ENCODE peak calls at places on chromosomes 5 and 9, in ten cellular contexts. One of them, this sample, is unnamed.
A peak's percentile ranks its signal among the peaks of the same experiment; 100 is the strongest.

GRCh38 chr5:74017786-74018211 is 391.8 kb downstream of the ARHGEF28 start:
- DNase-seq in MCF 10A: peak; percentile 91
- DNase-seq in adrenal gland: no peak
- DNase-seq in WTC11: no peak
- DNase-seq in astrocyte of the cerebellum: peak; percentile 35
- DNase-seq in GM10248: no peak
- DNase-seq in sigmoid colon: no peak
- DNase-seq in stomach: no peak
- DNase-seq in upper lobe of right lung: no peak
- DNase-seq in PC-3: peak; percentile 82
- DNase-seq in this sample: no peak

GRCh38 chr5:1400936-1401335 is 44.3 kb downstream of the SLC6A3 start:
- DNase-seq in stomach: no peak
- DNase-seq in adrenal gland: no peak
- DNase-seq in upper lobe of right lung: no peak
- DNase-seq in astrocyte of the cerebellum: no peak
- DNase-seq in GM10248: no peak
- DNase-seq in sigmoid colon: no peak
- DNase-seq in PC-3: no peak
- DNase-seq in MCF 10A: no peak
- DNase-seq in WTC11: no peak
- DNase-seq in this sample: no peak

GRCh38 chr5:91443028-91443427 is 59.9 kb upstream of the ARRDC3 start:
- DNase-seq in GM10248: no peak
- DNase-seq in WTC11: no peak
- DNase-seq in PC-3: peak; percentile 77
- DNase-seq in adrenal gland: no peak
- DNase-seq in astrocyte of the cerebellum: peak; percentile 60
- DNase-seq in MCF 10A: no peak
- DNase-seq in upper lobe of right lung: no peak
- DNase-seq in stomach: no peak
- DNase-seq in sigmoid colon: no peak
- DNase-seq in this sample: peak; percentile 23

GRCh38 chr9:5509573-5509972 is 758 bp upstream of the PDCD1LG2 start:
- DNase-seq in adrenal gland: no peak
- DNase-seq in GM10248: no peak
- DNase-seq in astrocyte of the cerebellum: peak; percentile 62
- DNase-seq in PC-3: peak; percentile 91
- DNase-seq in stomach: no peak
- DNase-seq in upper lobe of right lung: no peak
- DNase-seq in MCF 10A: peak; percentile 85
- DNase-seq in WTC11: no peak
- DNase-seq in sigmoid colon: no peak
- DNase-seq in this sample: peak; percentile 60

GRCh38 chr9:19255821-19256220 is 25.3 kb downstream of the DENND4C start:
- DNase-seq in adrenal gland: no peak
- DNase-seq in GM10248: no peak
- DNase-seq in WTC11: no peak
- DNase-seq in PC-3: no peak
- DNase-seq in MCF 10A: no peak
- DNase-seq in stomach: no peak
- DNase-seq in upper lobe of right lung: no peak
- DNase-seq in sigmoid colon: no peak
- DNase-seq in astrocyte of the cerebellum: no peak
- DNase-seq in this sample: no peak

GRCh38 chr5:136622737-136623136 is 257.4 kb upstream of the TRPC7 start:
- DNase-seq in astrocyte of the cerebellum: no peak
- DNase-seq in adrenal gland: no peak
- DNase-seq in sigmoid colon: no peak
- DNase-seq in PC-3: peak; percentile 88
- DNase-seq in stomach: no peak
- DNase-seq in upper lobe of right lung: no peak
- DNase-seq in WTC11: no peak
- DNase-seq in GM10248: no peak
- DNase-seq in MCF 10A: peak; percentile 34
- DNase-seq in this sample: no peak

GRCh38 chr9:133982971-133983720 is 9.0 kb downstream of the VAV2 start:
- DNase-seq in MCF 10A: no peak
- DNase-seq in sigmoid colon: peak; percentile 61
- DNase-seq in astrocyte of the cerebellum: no peak
- DNase-seq in adrenal gland: peak; percentile 17
- DNase-seq in WTC11: peak; percentile 9
- DNase-seq in upper lobe of right lung: peak; percentile 58
- DNase-seq in GM10248: no peak
- DNase-seq in stomach: no peak
- DNase-seq in PC-3: no peak
- DNase-seq in this sample: no peak

GRCh38 chr5:157593036-157593435 is 17.5 kb upstream of the ADAM19 start:
- DNase-seq in astrocyte of the cerebellum: no peak
- DNase-seq in upper lobe of right lung: no peak
- DNase-seq in sigmoid colon: no peak
- DNase-seq in adrenal gland: no peak
- DNase-seq in MCF 10A: no peak
- DNase-seq in stomach: no peak
- DNase-seq in PC-3: no peak
- DNase-seq in GM10248: no peak
- DNase-seq in WTC11: no peak
- DNase-seq in this sample: no peak

GRCh38 chr5:91937121-91937520 is 554.0 kb upstream of the ARRDC3 start:
- DNase-seq in MCF 10A: no peak
- DNase-seq in upper lobe of right lung: no peak
- DNase-seq in adrenal gland: no peak
- DNase-seq in sigmoid colon: no peak
- DNase-seq in stomach: no peak
- DNase-seq in astrocyte of the cerebellum: no peak
- DNase-seq in PC-3: no peak
- DNase-seq in WTC11: no peak
- DNase-seq in GM10248: no peak
- DNase-seq in this sample: no peak

GRCh38 chr5:178215263-178216002 is 11.1 kb downstream of the HNRNPAB start:
- DNase-seq in WTC11: no peak
- DNase-seq in PC-3: no peak
- DNase-seq in adrenal gland: no peak
- DNase-seq in GM10248: no peak
- DNase-seq in upper lobe of right lung: no peak
- DNase-seq in stomach: no peak
- DNase-seq in astrocyte of the cerebellum: no peak
- DNase-seq in sigmoid colon: no peak
- DNase-seq in MCF 10A: no peak
- DNase-seq in this sample: no peak

GRCh38 chr9:71929223-71929622 is 17.8 kb downstream of the C9orf85 start:
- DNase-seq in PC-3: peak; percentile 85
- DNase-seq in stomach: no peak
- DNase-seq in WTC11: no peak
- DNase-seq in upper lobe of right lung: no peak
- DNase-seq in adrenal gland: no peak
- DNase-seq in astrocyte of the cerebellum: no peak
- DNase-seq in GM10248: no peak
- DNase-seq in sigmoid colon: no peak
- DNase-seq in MCF 10A: peak; percentile 26
- DNase-seq in this sample: no peak

GRCh38 chr5:122153774-122154173 is 24.4 kb downstream of the ZNF474 start:
- DNase-seq in GM10248: no peak
- DNase-seq in MCF 10A: no peak
- DNase-seq in astrocyte of the cerebellum: no peak
- DNase-seq in upper lobe of right lung: no peak
- DNase-seq in sigmoid colon: no peak
- DNase-seq in adrenal gland: no peak
- DNase-seq in WTC11: no peak
- DNase-seq in PC-3: no peak
- DNase-seq in stomach: no peak
- DNase-seq in this sample: no peak

GRCh38 chr5:122156724-122157325 is 27.5 kb downstream of the ZNF474 start:
- DNase-seq in sigmoid colon: no peak
- DNase-seq in stomach: no peak
- DNase-seq in MCF 10A: peak; percentile 73
- DNase-seq in GM10248: no peak
- DNase-seq in WTC11: no peak
- DNase-seq in astrocyte of the cerebellum: peak; percentile 70
- DNase-seq in adrenal gland: no peak
- DNase-seq in PC-3: peak; percentile 51
- DNase-seq in upper lobe of right lung: no peak
- DNase-seq in this sample: no peak

GRCh38 chr5:122154491-122154890 is 25.1 kb downstream of the ZNF474 start:
- DNase-seq in adrenal gland: no peak
- DNase-seq in GM10248: no peak
- DNase-seq in sigmoid colon: no peak
- DNase-seq in PC-3: no peak
- DNase-seq in MCF 10A: no peak
- DNase-seq in stomach: no peak
- DNase-seq in upper lobe of right lung: no peak
- DNase-seq in WTC11: no peak
- DNase-seq in astrocyte of the cerebellum: no peak
- DNase-seq in this sample: no peak

GRCh38 chr5:122153230-122153629 is 23.9 kb downstream of the ZNF474 start:
- DNase-seq in stomach: no peak
- DNase-seq in PC-3: peak; percentile 71
- DNase-seq in WTC11: no peak
- DNase-seq in MCF 10A: peak; percentile 26
- DNase-seq in upper lobe of right lung: no peak
- DNase-seq in sigmoid colon: no peak
- DNase-seq in GM10248: no peak
- DNase-seq in adrenal gland: no peak
- DNase-seq in astrocyte of the cerebellum: peak; percentile 82
- DNase-seq in this sample: no peak

DNA sequence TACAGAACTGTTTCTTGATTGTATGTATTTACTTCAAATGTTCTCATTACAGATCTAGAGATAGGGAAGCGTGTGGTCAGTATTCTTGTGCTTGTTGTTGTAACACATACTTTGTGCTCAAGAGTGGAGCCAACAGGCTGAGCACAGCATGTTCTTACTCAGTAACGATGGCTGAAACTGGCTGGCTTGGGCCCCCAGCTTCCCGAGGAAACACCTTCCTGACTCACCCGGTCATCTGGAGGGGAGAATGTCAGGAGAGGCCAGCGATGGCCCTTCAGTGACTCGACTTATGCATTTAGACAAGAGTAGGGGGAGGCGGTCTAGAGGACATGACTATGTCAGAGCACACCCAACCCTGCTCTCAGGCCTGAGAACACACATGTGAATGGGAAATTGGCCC is 25.6 kb downstream of the ZNF474 start:
- DNase-seq in upper lobe of right lung: no peak
- DNase-seq in adrenal gland: no peak
- DNase-seq in GM10248: no peak
- DNase-seq in MCF 10A: peak; percentile 18
- DNase-seq in WTC11: no peak
- DNase-seq in stomach: no peak
- DNase-seq in sigmoid colon: peak; percentile 79
- DNase-seq in astrocyte of the cerebellum: peak; percentile 65
- DNase-seq in PC-3: no peak
- DNase-seq in this sample: no peak
- TF ChIP-seq CTCF in upper lobe of right lung: no peak
- TF ChIP-seq CTCF in adrenal gland: no peak
- TF ChIP-seq CTCF in GM10248: no peak
- TF ChIP-seq CTCF in MCF 10A: no peak
- TF ChIP-seq CTCF in WTC11: no peak
- TF ChIP-seq CTCF in stomach: no peak
- TF ChIP-seq CTCF in sigmoid colon: no peak
- TF ChIP-seq CTCF in astrocyte of the cerebellum: no peak
- TF ChIP-seq CTCF in PC-3: no peak
- TF ChIP-seq CTCF in this sample: no peak

GRCh38 chr5:156474251-156474650 is 147.3 kb downstream of the SGCD start:
- DNase-seq in sigmoid colon: peak; percentile 72
- DNase-seq in WTC11: no peak
- DNase-seq in MCF 10A: peak; percentile 77
- DNase-seq in astrocyte of the cerebellum: no peak
- DNase-seq in stomach: no peak
- DNase-seq in upper lobe of right lung: no peak
- DNase-seq in GM10248: no peak
- DNase-seq in adrenal gland: no peak
- DNase-seq in PC-3: no peak
- DNase-seq in this sample: no peak

GRCh38 chr5:156475831-156476551 is 149.0 kb downstream of the SGCD start:
- DNase-seq in GM10248: no peak
- DNase-seq in stomach: no peak
- DNase-seq in WTC11: no peak
- DNase-seq in sigmoid colon: peak; percentile 84
- DNase-seq in adrenal gland: peak; percentile 21
- DNase-seq in PC-3: no peak
- DNase-seq in upper lobe of right lung: no peak
- DNase-seq in MCF 10A: peak; percentile 94
- DNase-seq in astrocyte of the cerebellum: peak; percentile 87
- DNase-seq in this sample: peak; percentile 77

GRCh38 chr5:156477196-156477595 is 150.2 kb downstream of the SGCD start:
- DNase-seq in WTC11: no peak
- DNase-seq in upper lobe of right lung: no peak
- DNase-seq in sigmoid colon: no peak
- DNase-seq in GM10248: no peak
- DNase-seq in PC-3: no peak
- DNase-seq in stomach: no peak
- DNase-seq in MCF 10A: no peak
- DNase-seq in astrocyte of the cerebellum: no peak
- DNase-seq in adrenal gland: no peak
- DNase-seq in this sample: no peak

GRCh38 chr5:156476704-156477103 is 149.7 kb downstream of the SGCD start:
- DNase-seq in PC-3: no peak
- DNase-seq in upper lobe of right lung: no peak
- DNase-seq in stomach: no peak
- DNase-seq in adrenal gland: no peak
- DNase-seq in astrocyte of the cerebellum: no peak
- DNase-seq in MCF 10A: no peak
- DNase-seq in sigmoid colon: no peak
- DNase-seq in WTC11: no peak
- DNase-seq in GM10248: no peak
- DNase-seq in this sample: no peak

GRCh38 chr5:156475182-156475830 is 148.3 kb downstream of the SGCD start:
- DNase-seq in MCF 10A: no peak
- DNase-seq in PC-3: no peak
- DNase-seq in stomach: no peak
- DNase-seq in adrenal gland: no peak
- DNase-seq in astrocyte of the cerebellum: no peak
- DNase-seq in GM10248: no peak
- DNase-seq in upper lobe of right lung: no peak
- DNase-seq in WTC11: no peak
- DNase-seq in sigmoid colon: no peak
- DNase-seq in this sample: no peak
- TF ChIP-seq CTCF in MCF 10A: no peak
- TF ChIP-seq CTCF in PC-3: no peak
- TF ChIP-seq CTCF in stomach: no peak
- TF ChIP-seq CTCF in adrenal gland: no peak
- TF ChIP-seq CTCF in astrocyte of the cerebellum: no peak
- TF ChIP-seq CTCF in GM10248: no peak
- TF ChIP-seq CTCF in upper lobe of right lung: no peak
- TF ChIP-seq CTCF in WTC11: no peak
- TF ChIP-seq CTCF in sigmoid colon: no peak
- TF ChIP-seq CTCF in this sample: no peak

GRCh38 chr5:114018178-114018577 is 343.7 kb upstream of the KCNN2 start:
- DNase-seq in astrocyte of the cerebellum: no peak
- DNase-seq in MCF 10A: no peak
- DNase-seq in WTC11: no peak
- DNase-seq in GM10248: no peak
- DNase-seq in PC-3: no peak
- DNase-seq in stomach: no peak
- DNase-seq in sigmoid colon: no peak
- DNase-seq in adrenal gland: no peak
- DNase-seq in upper lobe of right lung: no peak
- DNase-seq in this sample: no peak
- TF ChIP-seq CTCF in astrocyte of the cerebellum: no peak
- TF ChIP-seq CTCF in MCF 10A: no peak
- TF ChIP-seq CTCF in WTC11: no peak
- TF ChIP-seq CTCF in GM10248: no peak
- TF ChIP-seq CTCF in PC-3: peak; percentile 41
- TF ChIP-seq CTCF in stomach: no peak
- TF ChIP-seq CTCF in sigmoid colon: no peak
- TF ChIP-seq CTCF in adrenal gland: no peak
- TF ChIP-seq CTCF in upper lobe of right lung: peak; percentile 5
- TF ChIP-seq CTCF in this sample: no peak

GRCh38 chr5:53076014-53076413 is 33.5 kb downstream of the MOCS2 start:
- DNase-seq in astrocyte of the cerebellum: no peak
- DNase-seq in GM10248: no peak
- DNase-seq in stomach: no peak
- DNase-seq in PC-3: no peak
- DNase-seq in adrenal gland: no peak
- DNase-seq in WTC11: no peak
- DNase-seq in sigmoid colon: no peak
- DNase-seq in MCF 10A: no peak
- DNase-seq in upper lobe of right lung: no peak
- DNase-seq in this sample: no peak
- TF ChIP-seq CTCF in astrocyte of the cerebellum: no peak
- TF ChIP-seq CTCF in GM10248: no peak
- TF ChIP-seq CTCF in stomach: no peak
- TF ChIP-seq CTCF in PC-3: no peak
- TF ChIP-seq CTCF in adrenal gland: no peak
- TF ChIP-seq CTCF in WTC11: no peak
- TF ChIP-seq CTCF in sigmoid colon: no peak
- TF ChIP-seq CTCF in MCF 10A: no peak
- TF ChIP-seq CTCF in upper lobe of right lung: no peak
- TF ChIP-seq CTCF in this sample: no peak